ENCODE peak calls at places on chromosomes 1 and 21, in seven cellular contexts. N is tibial artery; W is CD8-positive, alpha-beta T cell; V is cardiac muscle cell; C is AG08396; L is AG09309; E is NCI-H1436. D is an unnamed sample.

GRCh38 chr1:154517661-154518060 is 15.4 kb upstream of the SHE start:
- DNase-seq in W (no peak), L (no peak), C (no peak), N (peak; percentile 17), V (no peak), E (no peak), D (no peak)

GRCh38 chr1:221098462-221099406 is 219.5 kb downstream of the HLX start:
- DNase-seq in W (no peak), N (no peak), E (no peak), L (no peak), C (no peak), V (peak; percentile 66), D (no peak)

GRCh38 chr1:41483960-41484844 is at the start of gene EDN2:
- DNase-seq in V (no peak), N (no peak), L (no peak), W (no peak), E (peak; percentile 68), C (no peak), D (no peak)

GRCh38 chr1:84339503-84339902 is 38.0 kb downstream of the SAMD13 start:
- DNase-seq in V (peak; percentile 55), N (no peak), C (peak; percentile 8), E (no peak), L (no peak), W (no peak), D (no peak)

GRCh38 chr1:226677121-226678020 is 61.7 kb downstream of the ITPKB start:
- DNase-seq in W (peak; percentile 83), V (peak; percentile 73), C (peak; percentile 80), N (peak; percentile 89), E (no peak), L (peak; percentile 61), D (peak; percentile 69)

GRCh38 chr1:73782901-73783300 is 415.1 kb downstream of the LRRIQ3 start:
- DNase-seq in L (no peak), V (no peak), C (no peak), N (no peak), W (no peak), E (no peak), D (no peak)

GRCh38 chr1:45043094-45043493 is 31.0 kb downstream of the UROD start:
- DNase-seq in L (no peak), E (no peak), C (no peak), V (no peak), W (no peak), N (no peak), D (no peak)

GRCh38 chr21:34351786-34352241 is 12.0 kb upstream of the KCNE2 start:
- DNase-seq in E (peak; percentile 54), C (peak; percentile 53), N (no peak), V (peak; percentile 40), W (no peak), L (no peak), D (peak; percentile 23)